ENCODE peak calls at places on chromosomes 13 and 19, in four cellular contexts. One of them, this sample, is unnamed.

GRCh38 chr19:52946322-52947310 is 16.1 kb downstream of the ZNF816 start:
- DNase-seq in uterus: peak
- DNase-seq in right lobe of liver: no peak
- DNase-seq in body of pancreas: peak
- DNase-seq in this sample: no peak

GRCh38 chr13:49042476-49042875 is 66.8 kb downstream of the FNDC3A start:
- DNase-seq in right lobe of liver: no peak
- DNase-seq in uterus: no peak
- DNase-seq in body of pancreas: no peak
- DNase-seq in this sample: no peak

GRCh38 chr13:75461314-75461713 is 20.7 kb downstream of the TBC1D4 start:
- DNase-seq in right lobe of liver: no peak
- DNase-seq in uterus: no peak
- DNase-seq in body of pancreas: no peak
- DNase-seq in this sample: no peak

GRCh38 chr19:18596752-18597157 is 8.2 kb downstream of the REX1BD start:
- DNase-seq in body of pancreas: peak
- DNase-seq in right lobe of liver: peak
- DNase-seq in uterus: peak
- DNase-seq in this sample: peak

GRCh38 chr19:37983916-37984315 is 76.9 kb downstream of the SIPA1L3 start:
- DNase-seq in uterus: no peak
- DNase-seq in right lobe of liver: no peak
- DNase-seq in body of pancreas: no peak
- DNase-seq in this sample: no peak

GRCh38 chr19:3112375-3113099 is 18.4 kb downstream of the GNA11 start:
- DNase-seq in uterus: no peak
- DNase-seq in right lobe of liver: no peak
- DNase-seq in body of pancreas: no peak
- DNase-seq in this sample: no peak

GRCh38 chr19:47267350-47267759 is 7.3 kb upstream of the INAFM1 start:
- DNase-seq in body of pancreas: peak
- DNase-seq in uterus: no peak
- DNase-seq in right lobe of liver: peak
- DNase-seq in this sample: no peak

GRCh38 chr19:41192574-41193419 is at the start of gene CYP2S1:
- DNase-seq in body of pancreas: peak
- DNase-seq in uterus: no peak
- DNase-seq in right lobe of liver: peak
- DNase-seq in this sample: peak

GRCh38 chr13:103157434-103158145 is 91.4 kb upstream of the SLC10A2 start:
- DNase-seq in uterus: no peak
- DNase-seq in right lobe of liver: no peak
- DNase-seq in body of pancreas: no peak
- DNase-seq in this sample: no peak

GRCh38 chr13:19239114-19239860 is 57.7 kb upstream of the TUBA3C start:
- DNase-seq in body of pancreas: no peak
- DNase-seq in right lobe of liver: no peak
- DNase-seq in uterus: no peak
- DNase-seq in this sample: no peak

GRCh38 chr13:38656699-38657098 is 30.2 kb upstream of the FREM2 start:
- DNase-seq in right lobe of liver: no peak
- DNase-seq in uterus: no peak
- DNase-seq in body of pancreas: peak
- DNase-seq in this sample: no peak

GRCh38 chr13:100789481-100789880 is 114.9 kb upstream of the TMTC4 start:
- DNase-seq in right lobe of liver: no peak
- DNase-seq in body of pancreas: no peak
- DNase-seq in uterus: no peak
- DNase-seq in this sample: no peak

GRCh38 chr13:22618002-22618401 is 562.8 kb upstream of the SGCG start:
- DNase-seq in uterus: no peak
- DNase-seq in right lobe of liver: no peak
- DNase-seq in body of pancreas: no peak
- DNase-seq in this sample: no peak

GRCh38 chr19:3590991-3591659 is 5.8 kb downstream of the GIPC3 start:
- DNase-seq in right lobe of liver: no peak
- DNase-seq in body of pancreas: no peak
- DNase-seq in uterus: no peak
- DNase-seq in this sample: no peak

GRCh38 chr19:23365222-23365621 is 30.0 kb downstream of the ZNF91 start:
- DNase-seq in right lobe of liver: no peak
- DNase-seq in uterus: no peak
- DNase-seq in body of pancreas: no peak
- DNase-seq in this sample: no peak

GRCh38 chr13:82356667-82357066 is 1525.6 kb downstream of the SLITRK1 start:
- DNase-seq in right lobe of liver: no peak
- DNase-seq in body of pancreas: no peak
- DNase-seq in uterus: no peak
- DNase-seq in this sample: peak

GRCh38 chr13:82011355-82011754 is 1670.4 kb upstream of the SPRY2 start:
- DNase-seq in right lobe of liver: no peak
- DNase-seq in uterus: no peak
- DNase-seq in body of pancreas: no peak
- DNase-seq in this sample: no peak

GRCh38 chr19:35845215-35846037 is 6.9 kb downstream of the NPHS1 start:
- DNase-seq in body of pancreas: peak
- DNase-seq in uterus: no peak
- DNase-seq in right lobe of liver: no peak
- DNase-seq in this sample: peak

GRCh38 chr19:2027361-2027760 is 11.8 kb upstream of the BTBD2 start:
- DNase-seq in uterus: no peak
- DNase-seq in right lobe of liver: no peak
- DNase-seq in body of pancreas: no peak
- DNase-seq in this sample: no peak

DNA sequence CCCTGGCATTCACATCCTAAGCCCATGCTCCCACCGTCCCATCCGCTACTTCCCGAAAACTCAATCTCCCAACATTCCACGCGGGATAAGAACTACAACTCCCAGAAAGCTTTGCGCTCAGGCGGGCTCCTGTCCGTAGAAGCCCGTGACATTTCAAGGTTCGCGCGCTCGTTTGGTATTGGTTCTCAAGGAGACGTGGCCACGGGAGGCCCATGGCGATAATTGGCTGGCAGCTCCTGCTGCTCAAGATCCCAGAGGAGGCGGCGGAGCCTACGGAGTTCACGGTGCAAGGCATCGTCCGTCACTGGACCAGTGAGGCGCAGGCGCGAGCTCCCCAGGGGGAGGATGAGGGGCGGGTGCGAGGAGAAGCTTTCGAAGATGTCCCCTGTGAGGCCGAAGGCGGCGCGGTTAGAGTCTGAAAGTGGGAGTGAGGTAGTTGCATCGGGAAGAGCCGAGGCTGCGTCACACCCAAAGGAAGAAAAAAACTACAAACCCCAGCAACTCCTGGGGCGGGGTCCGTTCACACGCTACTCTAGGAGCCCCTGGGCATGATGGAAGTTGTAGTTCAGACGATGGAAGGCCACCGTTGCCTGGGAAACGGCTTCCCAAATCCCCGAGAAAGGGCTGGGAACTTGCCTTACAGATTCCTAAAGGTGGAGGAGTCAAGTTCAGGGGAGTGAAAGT is 1.2 kb upstream of the MAMSTR start:
- DNase-seq in right lobe of liver: peak
- DNase-seq in uterus: peak
- DNase-seq in body of pancreas: peak
- DNase-seq in this sample: peak
- TF ChIP-seq POLR2A in right lobe of liver: no peak
- TF ChIP-seq POLR2A in uterus: no peak
- TF ChIP-seq POLR2A in body of pancreas: no peak
- TF ChIP-seq POLR2A in this sample: peak

GRCh38 chr19:48954595-48955307 is at the start of gene BAX:
- DNase-seq in uterus: peak
- DNase-seq in body of pancreas: peak
- DNase-seq in right lobe of liver: peak
- DNase-seq in this sample: peak
- TF ChIP-seq POLR2A in uterus: peak
- TF ChIP-seq POLR2A in body of pancreas: peak
- TF ChIP-seq POLR2A in right lobe of liver: peak
- TF ChIP-seq POLR2A in this sample: peak

DNA sequence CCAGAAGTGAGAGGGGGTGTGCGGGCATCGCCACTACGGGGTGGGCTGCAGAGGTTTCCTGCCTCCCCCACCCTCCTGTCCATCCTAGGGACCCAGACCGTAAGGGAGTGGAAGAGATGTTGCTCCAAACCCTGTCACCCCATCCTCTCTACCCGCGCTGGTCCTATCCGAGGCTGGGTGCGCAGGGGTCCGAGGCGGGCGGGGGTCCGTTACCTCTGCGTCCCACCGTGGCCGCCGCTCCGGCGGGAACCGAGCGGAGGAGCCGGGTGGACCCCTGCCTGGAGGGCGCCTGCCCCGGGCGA is 174 bp upstream of the DGKH start:
- DNase-seq in right lobe of liver: no peak
- DNase-seq in uterus: no peak
- DNase-seq in body of pancreas: no peak
- DNase-seq in this sample: no peak
- TF ChIP-seq POLR2A in right lobe of liver: no peak
- TF ChIP-seq POLR2A in uterus: no peak
- TF ChIP-seq POLR2A in body of pancreas: no peak
- TF ChIP-seq POLR2A in this sample: no peak

GRCh38 chr19:8525401-8525684 is 11.4 kb upstream of the ZNF414 start:
- DNase-seq in right lobe of liver: no peak
- DNase-seq in body of pancreas: no peak
- DNase-seq in uterus: no peak
- DNase-seq in this sample: no peak

GRCh38 chr19:8529369-8530006 is 15.5 kb upstream of the ZNF414 start:
- DNase-seq in uterus: no peak
- DNase-seq in body of pancreas: no peak
- DNase-seq in right lobe of liver: no peak
- DNase-seq in this sample: no peak

GRCh38 chr19:8530061-8530679 is 16.2 kb upstream of the ZNF414 start:
- DNase-seq in right lobe of liver: no peak
- DNase-seq in body of pancreas: no peak
- DNase-seq in uterus: no peak
- DNase-seq in this sample: no peak

GRCh38 chr19:8528500-8528899 is 14.5 kb upstream of the ZNF414 start:
- DNase-seq in right lobe of liver: no peak
- DNase-seq in body of pancreas: no peak
- DNase-seq in uterus: no peak
- DNase-seq in this sample: no peak

GRCh38 chr19:8526345-8527062 is 12.5 kb upstream of the ZNF414 start:
- DNase-seq in uterus: peak
- DNase-seq in right lobe of liver: peak
- DNase-seq in body of pancreas: peak
- DNase-seq in this sample: no peak
- TF ChIP-seq POLR2A in uterus: peak
- TF ChIP-seq POLR2A in right lobe of liver: no peak
- TF ChIP-seq POLR2A in body of pancreas: no peak
- TF ChIP-seq POLR2A in this sample: no peak